ENCODE peak calls at places on chromosomes 7 and 10, in five cellular contexts. L, U, N, M and W are unnamed samples.

GRCh38 chr7:9645756-9646155 is 1212.3 kb downstream of the NXPH1 start:
- DNase-seq in L (no peak), U (no peak), N (no peak), M (no peak), W (no peak)

GRCh38 chr7:125480762-125481161 is 551.1 kb upstream of the POT1 start:
- DNase-seq in L (no peak), U (no peak), N (no peak), M (no peak), W (no peak)

GRCh38 chr10:52322941-52323340 is 8.9 kb downstream of the DKK1 start:
- DNase-seq in L (no peak), U (no peak), N (no peak), M (no peak), W (no peak)

GRCh38 chr10:63375859-63376258 is 89.9 kb downstream of the JMJD1C start:
- DNase-seq in L (no peak), U (no peak), N (no peak), M (no peak), W (no peak)

GRCh38 chr7:32500922-32501341 is 5.6 kb downstream of the AVL9 start:
- DNase-seq in L (peak; percentile 45), U (no peak), N (no peak), M (no peak), W (no peak)

GRCh38 chr10:132636358-132636757 is 98.8 kb downstream of the INPP5A start:
- DNase-seq in L (no peak), U (no peak), N (no peak), M (no peak), W (no peak)

GRCh38 chr7:91311844-91312243 is 47.6 kb downstream of the FZD1 start:
- DNase-seq in L (no peak), U (no peak), N (no peak), M (no peak), W (no peak)

GRCh38 chr10:70930251-70931000 is 42.1 kb upstream of the PCBD1 start:
- DNase-seq in L (no peak), U (no peak), N (no peak), M (no peak), W (no peak)

GRCh38 chr10:5546891-5547683 is 22.3 kb downstream of the CALML3 start:
- DNase-seq in L (no peak), U (no peak), N (no peak), M (peak; percentile 34), W (no peak)

GRCh38 chr7:130733866-130734524 is at the start of gene KLF14:
- DNase-seq in L (peak; percentile 54), U (peak; percentile 88), N (no peak), M (no peak), W (no peak)

GRCh38 chr10:970311-971149 is 17.7 kb upstream of the GTPBP4 start:
- DNase-seq in L (no peak), U (peak; percentile 79), N (no peak), M (peak; percentile 93), W (no peak)

GRCh38 chr10:75400769-75401568 is 595 bp downstream of the ZNF503 start:
- DNase-seq in L (no peak), U (peak; percentile 78), N (no peak), M (no peak), W (peak; percentile 70)

GRCh38 chr10:12406764-12407400 is 57.5 kb downstream of the CAMK1D start:
- DNase-seq in L (peak; percentile 32), U (no peak), N (no peak), M (no peak), W (no peak)

GRCh38 chr7:50721661-50722259 is 60.9 kb downstream of the GRB10 start:
- DNase-seq in L (no peak), U (no peak), N (no peak), M (no peak), W (no peak)

GRCh38 chr10:51937313-51937712 is 237.9 kb upstream of the CSTF2T start:
- DNase-seq in L (no peak), U (no peak), N (no peak), M (no peak), W (no peak)

GRCh38 chr7:46432666-46433065 is 511.6 kb upstream of the IGFBP3 start:
- DNase-seq in L (no peak), U (no peak), N (no peak), M (no peak), W (no peak)

GRCh38 chr7:47670738-47671137 is 88.8 kb upstream of the TNS3 start:
- DNase-seq in L (no peak), U (no peak), N (peak; percentile 85), M (no peak), W (no peak)

GRCh38 chr7:70707823-70708243 is 424.1 kb upstream of the GALNT17 start:
- DNase-seq in L (no peak), U (no peak), N (no peak), M (no peak), W (no peak)

GRCh38 chr10:30823651-30824050 is 194.1 kb upstream of the LYZL2 start:
- DNase-seq in L (no peak), U (no peak), N (no peak), M (no peak), W (no peak)

GRCh38 chr7:17680943-17681351 is 259.3 kb downstream of the SNX13 start:
- DNase-seq in L (peak; percentile 18), U (no peak), N (no peak), M (peak; percentile 11), W (no peak)

DNA sequence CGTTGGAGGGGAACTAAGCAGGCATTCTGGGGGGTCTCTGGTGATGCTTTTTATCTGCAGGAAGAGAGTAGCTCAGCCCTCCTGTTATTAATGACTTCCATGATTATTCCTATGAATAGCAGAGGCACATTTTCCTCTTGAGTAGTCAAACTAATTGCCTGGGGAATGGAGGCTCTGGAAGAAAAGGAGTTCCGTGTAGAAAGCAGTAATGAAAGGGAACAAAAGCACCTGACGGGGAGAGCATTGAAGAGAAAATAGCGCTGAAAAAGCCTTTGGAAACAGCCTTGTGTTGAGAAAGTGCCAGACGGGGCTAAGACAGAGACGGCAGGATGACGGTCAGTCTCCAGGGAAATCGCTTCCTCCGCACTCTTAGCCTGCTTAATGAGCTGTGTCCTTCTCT is 75.5 kb downstream of the GAD2 start:
- DNase-seq in L (no peak), U (no peak), N (no peak), M (no peak), W (no peak)
- TF ChIP-seq TAF1 in L (no peak), U (no peak), N (no peak), M (no peak), W (no peak)

DNA sequence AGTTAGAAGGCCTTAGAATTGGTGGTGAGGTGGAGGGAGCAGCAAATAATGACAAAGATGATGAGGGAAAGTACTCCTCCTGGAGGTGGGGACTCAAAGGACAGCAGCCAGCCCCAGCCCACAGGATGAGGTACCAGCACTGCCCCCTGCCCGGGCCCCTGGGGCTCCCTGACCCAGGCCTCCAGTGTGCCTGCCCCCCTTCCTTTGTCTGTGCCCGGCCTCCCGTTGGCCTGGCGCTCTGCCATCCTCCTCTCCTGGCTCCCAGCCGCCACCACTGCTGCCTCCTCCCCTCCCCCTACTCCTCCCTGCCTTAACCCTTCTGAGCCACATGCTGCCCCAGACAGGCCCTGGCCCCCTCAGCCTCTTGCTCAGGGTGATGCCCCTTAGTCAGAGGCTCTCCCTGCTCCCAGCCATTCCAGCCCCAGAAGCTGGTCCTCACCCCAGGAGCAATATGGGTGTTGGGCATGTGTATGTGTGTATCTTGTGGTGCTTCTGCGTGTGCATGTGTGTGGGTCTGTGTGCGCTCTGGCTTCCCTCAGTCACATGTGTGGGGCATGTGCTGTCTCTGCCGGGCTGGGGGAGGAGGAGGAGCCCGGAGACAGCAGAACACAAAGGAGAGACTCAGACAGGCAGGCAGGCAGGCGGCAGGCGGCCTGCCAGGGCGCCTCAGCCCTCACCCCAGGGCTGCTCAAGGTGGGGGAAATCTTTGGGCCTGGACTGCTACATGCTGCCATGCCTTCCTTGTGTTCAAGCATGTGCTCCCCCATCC is 2.6 kb downstream of the LDB1 start:
- DNase-seq in L (peak; percentile 60), U (peak; percentile 89), N (no peak), M (peak; percentile 78), W (no peak)
- TF ChIP-seq USF2 in L (peak; percentile 20), U (no peak), N (peak; percentile 68), M (no peak), W (peak; percentile 15)

DNA sequence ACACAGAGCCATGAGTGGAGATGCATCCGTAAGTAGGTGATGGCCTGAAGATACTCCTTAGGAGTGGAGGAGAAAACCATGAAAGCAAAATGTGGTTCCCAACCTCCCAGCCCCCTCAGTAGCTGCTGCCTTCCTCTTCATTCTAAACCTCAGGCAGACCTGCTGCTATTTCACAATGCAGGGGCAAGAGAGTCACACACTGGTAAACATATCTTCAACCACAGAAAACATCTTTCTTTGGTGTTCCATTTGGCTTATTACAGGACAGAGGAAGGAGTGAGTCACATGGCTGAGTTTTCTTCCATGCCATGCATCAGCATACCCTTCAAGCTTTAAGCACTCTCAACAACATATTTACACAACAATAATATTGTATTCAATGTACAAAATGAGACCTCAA is 342.1 kb downstream of the BMPER start:
- DNase-seq in L (no peak), U (no peak), N (no peak), M (no peak), W (no peak)
- H3K9ac ChIP-seq in L (no peak overlapping the region), U (no peak overlapping the region), N (no peak overlapping the region), M (no peak overlapping the region), W (no peak overlapping the region)

DNA sequence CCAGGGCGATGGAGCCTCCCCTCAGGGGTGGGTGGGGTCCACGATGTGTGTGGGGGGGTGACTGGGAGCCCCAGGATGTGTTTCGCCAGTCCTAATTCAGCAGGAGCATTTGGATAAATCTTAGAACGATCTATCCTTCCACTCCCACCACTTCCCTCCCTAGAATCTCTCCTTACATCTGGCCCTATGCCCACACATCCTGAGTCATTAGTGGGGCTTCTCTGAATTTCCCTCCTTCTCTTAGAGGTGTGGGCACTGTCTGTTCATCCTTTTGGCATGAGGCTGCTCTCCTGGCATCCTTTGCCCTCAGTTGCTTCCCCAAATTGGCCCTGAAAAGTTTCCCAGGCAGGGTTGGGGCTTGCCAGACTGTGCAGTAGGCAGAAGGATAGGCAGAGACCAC is 1.6 kb downstream of the GHRHR start:
- DNase-seq in L (no peak), U (no peak), N (no peak), M (no peak), W (no peak)
- TF ChIP-seq TAF1 in L (no peak), U (no peak), N (no peak), M (no peak), W (no peak)

GRCh38 chr10:127122831-127123230 is 73.6 kb downstream of the INSYN2A start:
- DNase-seq in L (no peak), U (no peak), N (no peak), M (no peak), W (no peak)
- TF ChIP-seq USF2 in L (no peak), U (no peak), N (no peak), M (no peak), W (no peak)

DNA sequence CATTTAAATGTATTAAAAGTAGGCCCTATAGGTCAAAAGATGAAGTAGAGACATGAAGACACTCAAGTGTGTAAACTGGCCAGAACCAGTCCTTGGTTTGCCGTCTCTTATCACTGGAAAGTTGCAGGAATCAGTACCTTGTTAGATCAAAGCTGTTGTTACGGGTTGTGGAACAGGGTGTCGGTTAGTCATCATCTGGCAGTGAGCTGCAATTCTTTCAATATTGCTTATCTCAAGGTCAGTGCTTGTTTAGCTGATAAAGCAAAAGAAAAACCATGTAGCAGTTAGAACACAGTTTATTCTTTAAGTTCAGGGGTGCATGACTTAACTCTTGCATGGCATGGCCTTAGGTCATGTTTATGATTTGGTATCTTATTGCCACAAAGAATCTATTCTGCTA is 10.0 kb upstream of the SLC13A1 start:
- DNase-seq in L (no peak), U (no peak), N (no peak), M (peak; percentile 20), W (no peak)
- H3K9ac ChIP-seq in L (no peak overlapping the region), U (no peak overlapping the region), N (no peak overlapping the region), M (no peak overlapping the region), W (no peak overlapping the region)

GRCh38 chr7:286278-286677 is 3.7 kb upstream of the FOXL3 start:
- DNase-seq in L (no peak), U (no peak), N (no peak), M (no peak), W (no peak)
- TF ChIP-seq TAF1 in L (no peak), U (no peak), N (no peak), M (no peak), W (no peak)